ENCODE peak calls at places on chromosome 10, in four cellular contexts. One of them, this sample, is unnamed.

GRCh38 chr10:79948976-79949722 is at the start of gene SFTPD:
- ATAC-seq in upper lobe of left lung: peak
- ATAC-seq in HCT116: no peak
- ATAC-seq in HepG2: no peak
- ATAC-seq in this sample: no peak

GRCh38 chr10:79925614-79926013 is 23.3 kb downstream of the SFTPD start:
- ATAC-seq in HCT116: no peak
- ATAC-seq in HepG2: no peak
- ATAC-seq in upper lobe of left lung: no peak
- ATAC-seq in this sample: no peak

GRCh38 chr10:22681783-22682183 is 32.6 kb downstream of the PIP4K2A start:
- ATAC-seq in HCT116: peak
- ATAC-seq in HepG2: peak
- ATAC-seq in upper lobe of left lung: no peak
- ATAC-seq in this sample: no peak

GRCh38 chr10:63256047-63256773 is 123.1 kb downstream of the NRBF2 start:
- ATAC-seq in upper lobe of left lung: no peak
- ATAC-seq in HepG2: no peak
- ATAC-seq in HCT116: no peak
- ATAC-seq in this sample: peak

GRCh38 chr10:112949128-112949823 is 771 bp upstream of the TCF7L2 start:
- ATAC-seq in upper lobe of left lung: no peak
- ATAC-seq in HepG2: peak
- ATAC-seq in HCT116: peak
- ATAC-seq in this sample: no peak

GRCh38 chr10:93821051-93821772 is 63.5 kb downstream of the LGI1 start:
- ATAC-seq in HCT116: peak
- ATAC-seq in upper lobe of left lung: no peak
- ATAC-seq in HepG2: no peak
- ATAC-seq in this sample: no peak

GRCh38 chr10:24866615-24867583 is 85.5 kb downstream of the PRTFDC1 start:
- ATAC-seq in HepG2: no peak
- ATAC-seq in HCT116: peak
- ATAC-seq in upper lobe of left lung: no peak
- ATAC-seq in this sample: peak

GRCh38 chr10:101782811-101783735 is at the start of gene NPM3:
- ATAC-seq in HepG2: peak
- ATAC-seq in upper lobe of left lung: peak
- ATAC-seq in HCT116: peak
- ATAC-seq in this sample: peak

GRCh38 chr10:60419249-60419648 is 29.6 kb upstream of the ANK3 start:
- ATAC-seq in HCT116: no peak
- ATAC-seq in upper lobe of left lung: no peak
- ATAC-seq in HepG2: no peak
- ATAC-seq in this sample: no peak

GRCh38 chr10:5585517-5586222 is 60.9 kb downstream of the CALML3 start:
- ATAC-seq in HCT116: no peak
- ATAC-seq in HepG2: no peak
- ATAC-seq in upper lobe of left lung: no peak
- ATAC-seq in this sample: no peak

GRCh38 chr10:126663880-126664279 is 6.6 kb downstream of the C10orf90 start:
- ATAC-seq in HCT116: no peak
- ATAC-seq in HepG2: no peak
- ATAC-seq in upper lobe of left lung: no peak
- ATAC-seq in this sample: no peak

GRCh38 chr10:80195046-80195574 is 10.2 kb downstream of the ANXA11 start:
- ATAC-seq in upper lobe of left lung: no peak
- ATAC-seq in HCT116: no peak
- ATAC-seq in HepG2: no peak
- ATAC-seq in this sample: no peak

GRCh38 chr10:91941426-91941825 is 17.9 kb downstream of the BTAF1 start:
- ATAC-seq in HCT116: no peak
- ATAC-seq in HepG2: no peak
- ATAC-seq in upper lobe of left lung: no peak
- ATAC-seq in this sample: no peak

GRCh38 chr10:3173173-3173878 is 744 bp upstream of the PITRM1 start:
- ATAC-seq in HCT116: peak
- ATAC-seq in HepG2: peak
- ATAC-seq in upper lobe of left lung: peak
- ATAC-seq in this sample: no peak

GRCh38 chr10:59057350-59057749 is 119.1 kb upstream of the PHYHIPL start:
- ATAC-seq in HCT116: no peak
- ATAC-seq in HepG2: peak
- ATAC-seq in upper lobe of left lung: no peak
- ATAC-seq in this sample: no peak

GRCh38 chr10:59018977-59019376 is 157.5 kb upstream of the PHYHIPL start:
- ATAC-seq in HepG2: no peak
- ATAC-seq in upper lobe of left lung: no peak
- ATAC-seq in HCT116: no peak
- ATAC-seq in this sample: no peak

GRCh38 chr10:72228318-72228751 is 12.3 kb upstream of the ASCC1 start:
- ATAC-seq in upper lobe of left lung: no peak
- ATAC-seq in HCT116: no peak
- ATAC-seq in HepG2: no peak
- ATAC-seq in this sample: no peak
- H3K27ac ChIP-seq in upper lobe of left lung: peak
- H3K27ac ChIP-seq in HCT116: no peak
- H3K27ac ChIP-seq in HepG2: no peak
- H3K27ac ChIP-seq in this sample: peak

GRCh38 chr10:1402016-1402820 is 335.1 kb downstream of the ADARB2 start:
- ATAC-seq in HepG2: no peak
- ATAC-seq in upper lobe of left lung: no peak
- ATAC-seq in HCT116: no peak
- ATAC-seq in this sample: no peak
- TF ChIP-seq POLR2A in HepG2: no peak
- TF ChIP-seq POLR2A in upper lobe of left lung: no peak
- TF ChIP-seq POLR2A in HCT116: no peak
- TF ChIP-seq POLR2A in this sample: no peak

DNA sequence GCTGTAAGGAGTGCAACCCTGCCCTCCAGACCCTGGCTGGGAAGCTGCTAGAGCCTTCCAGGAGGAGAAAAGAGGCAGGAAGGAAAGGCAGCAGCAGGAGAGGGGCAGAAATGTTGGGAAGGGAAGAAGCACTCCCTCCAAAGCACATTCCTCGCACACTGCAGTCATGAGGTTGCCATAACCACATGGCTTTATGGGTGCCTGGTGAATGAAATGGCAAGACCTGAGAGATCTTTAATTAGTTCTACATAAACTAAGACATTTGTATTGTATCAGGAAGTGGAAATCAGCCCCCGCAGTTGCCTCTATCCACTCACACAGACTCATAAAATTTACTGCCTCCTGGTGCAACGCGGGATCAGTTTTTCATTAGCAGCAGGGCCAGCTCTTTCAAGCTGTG is 106.4 kb downstream of the COL13A1 start:
- ATAC-seq in HepG2: no peak
- ATAC-seq in HCT116: no peak
- ATAC-seq in upper lobe of left lung: no peak
- ATAC-seq in this sample: no peak
- TF ChIP-seq POLR2AphosphoS5 in HepG2: no peak
- TF ChIP-seq POLR2AphosphoS5 in HCT116: no peak
- TF ChIP-seq POLR2AphosphoS5 in upper lobe of left lung: no peak
- TF ChIP-seq POLR2AphosphoS5 in this sample: no peak

GRCh38 chr10:99532194-99532593 is 548 bp upstream of the NKX2-3 start:
- ATAC-seq in HCT116: no peak
- ATAC-seq in upper lobe of left lung: no peak
- ATAC-seq in HepG2: no peak
- ATAC-seq in this sample: no peak
- H3K27ac ChIP-seq in HCT116: no peak
- H3K27ac ChIP-seq in upper lobe of left lung: no peak
- H3K27ac ChIP-seq in HepG2: no peak
- H3K27ac ChIP-seq in this sample: no peak

This sample was measured in gastroesophageal sphincter.